ENCODE peak calls at places on chromosomes 1 and 21, in four cellular contexts. One of them, this sample, is unnamed. For H3K4me1, the result is how much of the 10 kb centered on the place peaks cover.

GRCh38 chr1:206664740-206665139 is 20.0 kb upstream of the MAPKAPK2 start:
- DNase-seq in Peyer's patch: no peak
- DNase-seq in CD8-positive, alpha-beta T cell: no peak
- DNase-seq in breast epithelium: no peak
- DNase-seq in this sample: no peak

GRCh38 chr1:18234790-18235242 is 127.2 kb downstream of the IGSF21 start:
- DNase-seq in Peyer's patch: no peak
- DNase-seq in CD8-positive, alpha-beta T cell: no peak
- DNase-seq in breast epithelium: no peak
- DNase-seq in this sample: no peak

GRCh38 chr21:36749935-36750578 is 51.1 kb downstream of the SIM2 start:
- DNase-seq in Peyer's patch: no peak
- DNase-seq in CD8-positive, alpha-beta T cell: no peak
- DNase-seq in breast epithelium: no peak
- DNase-seq in this sample: no peak

GRCh38 chr1:116508090-116508983 is 62.5 kb downstream of the CD58 start:
- DNase-seq in Peyer's patch: no peak
- DNase-seq in CD8-positive, alpha-beta T cell: no peak
- DNase-seq in breast epithelium: no peak
- DNase-seq in this sample: no peak

GRCh38 chr1:3940081-3940755 is 40.1 kb upstream of the C1orf174 start:
- DNase-seq in Peyer's patch: no peak
- DNase-seq in CD8-positive, alpha-beta T cell: no peak
- DNase-seq in breast epithelium: no peak
- DNase-seq in this sample: no peak

GRCh38 chr1:192846950-192847349 is 38.1 kb downstream of the RGS2 start:
- DNase-seq in Peyer's patch: no peak
- DNase-seq in CD8-positive, alpha-beta T cell: no peak
- DNase-seq in breast epithelium: no peak
- DNase-seq in this sample: no peak

GRCh38 chr1:177355575-177355974 is 184.8 kb downstream of the BRINP2 start:
- DNase-seq in Peyer's patch: no peak
- DNase-seq in CD8-positive, alpha-beta T cell: no peak
- DNase-seq in breast epithelium: no peak
- DNase-seq in this sample: no peak

GRCh38 chr1:218996362-218996761 is 177.3 kb upstream of the LYPLAL1 start:
- DNase-seq in Peyer's patch: no peak
- DNase-seq in CD8-positive, alpha-beta T cell: no peak
- DNase-seq in breast epithelium: no peak
- DNase-seq in this sample: no peak

GRCh38 chr1:16971330-16972209 is 8.8 kb downstream of the MFAP2 start:
- DNase-seq in Peyer's patch: no peak
- DNase-seq in CD8-positive, alpha-beta T cell: no peak
- DNase-seq in breast epithelium: no peak
- DNase-seq in this sample: no peak

GRCh38 chr1:116986531-116987255 is 14.9 kb upstream of the CD101 start:
- DNase-seq in Peyer's patch: no peak
- DNase-seq in CD8-positive, alpha-beta T cell: peak
- DNase-seq in breast epithelium: no peak
- DNase-seq in this sample: no peak

GRCh38 chr1:204442376-204443259 is 31.0 kb upstream of the PPP1R15B start:
- DNase-seq in Peyer's patch: no peak
- DNase-seq in CD8-positive, alpha-beta T cell: no peak
- DNase-seq in breast epithelium: no peak
- DNase-seq in this sample: no peak

GRCh38 chr21:46498335-46499050 is 39.8 kb downstream of the DIP2A start:
- DNase-seq in Peyer's patch: no peak
- DNase-seq in CD8-positive, alpha-beta T cell: no peak
- DNase-seq in breast epithelium: no peak
- DNase-seq in this sample: no peak

GRCh38 chr1:50421768-50422674 is 1.2 kb downstream of the DMRTA2 start:
- DNase-seq in Peyer's patch: no peak
- DNase-seq in CD8-positive, alpha-beta T cell: no peak
- DNase-seq in breast epithelium: no peak
- DNase-seq in this sample: no peak

GRCh38 chr1:201648911-201649775 is 110.2 kb downstream of the NAV1 start:
- DNase-seq in Peyer's patch: peak
- DNase-seq in CD8-positive, alpha-beta T cell: no peak
- DNase-seq in breast epithelium: no peak
- DNase-seq in this sample: no peak

GRCh38 chr1:79716481-79716880 is 710.0 kb upstream of the ADGRL4 start:
- DNase-seq in Peyer's patch: no peak
- DNase-seq in CD8-positive, alpha-beta T cell: no peak
- DNase-seq in breast epithelium: no peak
- DNase-seq in this sample: no peak

DNA sequence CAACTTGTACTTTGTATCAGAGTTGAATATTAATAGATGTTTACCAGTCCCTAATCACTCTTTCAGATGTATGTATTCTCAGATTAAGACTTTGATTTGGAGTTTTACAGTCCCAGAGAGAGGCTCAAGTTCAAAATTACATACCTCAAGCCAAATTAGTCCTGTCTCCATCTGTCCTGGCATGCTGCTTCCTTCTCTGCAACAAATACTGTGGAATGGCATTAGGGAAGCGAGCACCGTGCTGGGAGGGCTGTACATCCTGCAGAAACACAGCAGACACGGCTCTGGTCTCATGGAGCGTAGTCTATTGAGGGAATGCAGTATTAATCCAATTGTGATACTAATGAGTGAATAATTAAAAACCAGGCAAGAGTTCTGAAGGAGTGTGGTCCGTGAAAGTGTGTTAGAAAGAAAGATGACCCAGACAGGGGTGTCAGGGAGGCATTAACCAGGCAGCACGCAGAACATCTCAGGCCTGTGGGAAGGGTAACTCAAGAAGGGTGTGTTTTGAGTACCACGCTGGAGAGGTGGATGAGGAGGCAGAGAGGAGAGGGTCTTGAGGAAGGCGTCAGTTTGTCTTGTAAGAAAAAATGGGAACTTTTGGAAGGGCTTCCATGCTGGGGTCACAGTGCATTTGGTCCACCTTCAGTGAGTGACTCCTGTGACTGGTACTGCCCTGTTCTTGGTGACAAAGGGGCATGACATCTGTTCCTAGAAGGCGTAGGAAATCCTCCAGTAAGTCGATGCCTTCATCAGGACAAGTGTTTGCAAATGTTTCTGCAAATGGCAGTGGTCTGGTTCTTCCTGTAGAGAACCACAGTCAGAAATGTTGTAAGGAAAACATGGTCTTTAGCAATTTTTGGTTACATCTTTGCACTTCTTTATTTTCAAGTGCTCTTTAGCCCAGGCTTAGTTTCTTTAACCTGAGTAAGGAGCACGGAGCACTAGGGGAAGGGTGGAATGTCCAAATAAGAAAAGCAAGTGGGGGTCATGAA is 1.6 kb downstream of the RAB4A start:
- DNase-seq in Peyer's patch: no peak
- DNase-seq in CD8-positive, alpha-beta T cell: no peak
- DNase-seq in breast epithelium: no peak
- DNase-seq in this sample: no peak
- H3K4me1 ChIP-seq in Peyer's patch: under half
- H3K4me1 ChIP-seq in CD8-positive, alpha-beta T cell: under half
- H3K4me1 ChIP-seq in breast epithelium: under half
- H3K4me1 ChIP-seq in this sample: under half

GRCh38 chr1:231423648-231424047 is 1.6 kb upstream of the EGLN1 start:
- DNase-seq in Peyer's patch: no peak
- DNase-seq in CD8-positive, alpha-beta T cell: no peak
- DNase-seq in breast epithelium: no peak
- DNase-seq in this sample: no peak
- H3K4me3 ChIP-seq in Peyer's patch: no peak
- H3K4me3 ChIP-seq in CD8-positive, alpha-beta T cell: no peak
- H3K4me3 ChIP-seq in breast epithelium: no peak
- H3K4me3 ChIP-seq in this sample: no peak

GRCh38 chr1:25809929-25810328 is 9.8 kb upstream of the MTFR1L start:
- DNase-seq in Peyer's patch: no peak
- DNase-seq in CD8-positive, alpha-beta T cell: no peak
- DNase-seq in breast epithelium: no peak
- DNase-seq in this sample: no peak
- TF ChIP-seq CTCF in Peyer's patch: no peak
- TF ChIP-seq CTCF in CD8-positive, alpha-beta T cell: no peak
- TF ChIP-seq CTCF in breast epithelium: no peak
- TF ChIP-seq CTCF in this sample: no peak

GRCh38 chr1:26541816-26542711 is 12.5 kb downstream of the RPS6KA1 start:
- DNase-seq in Peyer's patch: peak
- DNase-seq in CD8-positive, alpha-beta T cell: peak
- DNase-seq in breast epithelium: peak
- DNase-seq in this sample: peak
- H3K4me1 ChIP-seq in Peyer's patch: half or more
- H3K4me1 ChIP-seq in CD8-positive, alpha-beta T cell: half or more
- H3K4me1 ChIP-seq in breast epithelium: under half
- H3K4me1 ChIP-seq in this sample: under half

GRCh38 chr1:89022167-89022959 is at the start of gene GBP3:
- DNase-seq in Peyer's patch: no peak
- DNase-seq in CD8-positive, alpha-beta T cell: peak
- DNase-seq in breast epithelium: no peak
- DNase-seq in this sample: peak
- H3K4me3 ChIP-seq in Peyer's patch: peak
- H3K4me3 ChIP-seq in CD8-positive, alpha-beta T cell: peak
- H3K4me3 ChIP-seq in breast epithelium: peak
- H3K4me3 ChIP-seq in this sample: peak

This sample was measured in keratinocyte.